ENCODE peak calls at places on chromosomes 12 and 14, in seven cellular contexts. One of them, this sample, is unnamed.

GRCh38 chr14:92415969-92416368 is 93.0 kb downstream of the SLC24A4 start:
- DNase-seq in HFFc6: no peak
- DNase-seq in K562: no peak
- DNase-seq in GM13977: no peak
- DNase-seq in IMR-90: no peak
- DNase-seq in colonic mucosa: no peak
- DNase-seq in CD8-positive, alpha-beta T cell: no peak
- DNase-seq in this sample: no peak

GRCh38 chr12:6278439-6279255 is 31.8 kb upstream of the PLEKHG6 start:
- DNase-seq in K562: peak; percentile 89
- DNase-seq in GM13977: peak; percentile 91
- DNase-seq in HFFc6: peak; percentile 57
- DNase-seq in IMR-90: peak; percentile 74
- DNase-seq in CD8-positive, alpha-beta T cell: peak; percentile 72
- DNase-seq in colonic mucosa: peak; percentile 89
- DNase-seq in this sample: no peak

GRCh38 chr12:80936353-80936641 is 1.4 kb downstream of the LIN7A start:
- DNase-seq in colonic mucosa: no peak
- DNase-seq in IMR-90: no peak
- DNase-seq in CD8-positive, alpha-beta T cell: no peak
- DNase-seq in HFFc6: peak; percentile 39
- DNase-seq in K562: no peak
- DNase-seq in GM13977: no peak
- DNase-seq in this sample: no peak

GRCh38 chr12:28051516-28052456 is 79.3 kb upstream of the PTHLH start:
- DNase-seq in GM13977: no peak
- DNase-seq in IMR-90: peak; percentile 72
- DNase-seq in colonic mucosa: no peak
- DNase-seq in CD8-positive, alpha-beta T cell: no peak
- DNase-seq in K562: no peak
- DNase-seq in HFFc6: no peak
- DNase-seq in this sample: no peak

GRCh38 chr12:66555113-66555512 is 123.8 kb downstream of the GRIP1 start:
- DNase-seq in IMR-90: no peak
- DNase-seq in K562: no peak
- DNase-seq in HFFc6: no peak
- DNase-seq in GM13977: no peak
- DNase-seq in CD8-positive, alpha-beta T cell: no peak
- DNase-seq in colonic mucosa: no peak
- DNase-seq in this sample: no peak

GRCh38 chr12:124704619-124705018 is 137.2 kb upstream of the NCOR2 start:
- DNase-seq in HFFc6: no peak
- DNase-seq in K562: no peak
- DNase-seq in IMR-90: no peak
- DNase-seq in colonic mucosa: no peak
- DNase-seq in CD8-positive, alpha-beta T cell: no peak
- DNase-seq in GM13977: no peak
- DNase-seq in this sample: no peak

GRCh38 chr14:103857256-103857655 is 9.9 kb upstream of the PPP1R13B start:
- DNase-seq in HFFc6: no peak
- DNase-seq in K562: no peak
- DNase-seq in CD8-positive, alpha-beta T cell: no peak
- DNase-seq in IMR-90: no peak
- DNase-seq in GM13977: no peak
- DNase-seq in colonic mucosa: no peak
- DNase-seq in this sample: no peak

GRCh38 chr14:71812693-71813092 is 119.5 kb upstream of the RGS6 start:
- DNase-seq in IMR-90: no peak
- DNase-seq in K562: no peak
- DNase-seq in HFFc6: no peak
- DNase-seq in GM13977: no peak
- DNase-seq in colonic mucosa: no peak
- DNase-seq in CD8-positive, alpha-beta T cell: no peak
- DNase-seq in this sample: no peak

GRCh38 chr14:103280278-103280917 is 53.6 kb upstream of the EIF5 start:
- DNase-seq in K562: no peak
- DNase-seq in colonic mucosa: no peak
- DNase-seq in CD8-positive, alpha-beta T cell: no peak
- DNase-seq in GM13977: no peak
- DNase-seq in HFFc6: peak; percentile 17
- DNase-seq in IMR-90: no peak
- DNase-seq in this sample: no peak

GRCh38 chr14:33799705-33800269 is 151.1 kb downstream of the EGLN3 start:
- DNase-seq in CD8-positive, alpha-beta T cell: no peak
- DNase-seq in GM13977: no peak
- DNase-seq in IMR-90: no peak
- DNase-seq in K562: no peak
- DNase-seq in HFFc6: no peak
- DNase-seq in colonic mucosa: no peak
- DNase-seq in this sample: no peak

GRCh38 chr14:70808402-70809237 is 693 bp downstream of the MAP3K9 start:
- DNase-seq in HFFc6: no peak
- DNase-seq in IMR-90: no peak
- DNase-seq in colonic mucosa: peak; percentile 68
- DNase-seq in CD8-positive, alpha-beta T cell: no peak
- DNase-seq in K562: no peak
- DNase-seq in GM13977: peak; percentile 56
- DNase-seq in this sample: no peak

GRCh38 chr12:120960657-120961056 is 17.7 kb upstream of the HNF1A start:
- DNase-seq in CD8-positive, alpha-beta T cell: no peak
- DNase-seq in colonic mucosa: no peak
- DNase-seq in K562: no peak
- DNase-seq in GM13977: peak; percentile 46
- DNase-seq in IMR-90: no peak
- DNase-seq in HFFc6: no peak
- DNase-seq in this sample: no peak

GRCh38 chr12:124545508-124546418 is 21.6 kb downstream of the NCOR2 start:
- DNase-seq in colonic mucosa: no peak
- DNase-seq in K562: no peak
- DNase-seq in IMR-90: peak; percentile 43
- DNase-seq in HFFc6: no peak
- DNase-seq in GM13977: peak; percentile 87
- DNase-seq in CD8-positive, alpha-beta T cell: no peak
- DNase-seq in this sample: no peak

GRCh38 chr14:50667491-50668007 is 557 bp downstream of the SAV1 start:
- DNase-seq in K562: no peak
- DNase-seq in CD8-positive, alpha-beta T cell: peak; percentile 3
- DNase-seq in colonic mucosa: peak; percentile 61
- DNase-seq in GM13977: no peak
- DNase-seq in HFFc6: no peak
- DNase-seq in IMR-90: no peak
- DNase-seq in this sample: no peak

GRCh38 chr14:50669441-50669986 is 1.4 kb upstream of the SAV1 start:
- DNase-seq in GM13977: no peak
- DNase-seq in colonic mucosa: no peak
- DNase-seq in CD8-positive, alpha-beta T cell: no peak
- DNase-seq in IMR-90: no peak
- DNase-seq in K562: no peak
- DNase-seq in HFFc6: no peak
- DNase-seq in this sample: no peak

GRCh38 chr14:50668852-50669194 is 717 bp upstream of the SAV1 start:
- DNase-seq in GM13977: no peak
- DNase-seq in colonic mucosa: no peak
- DNase-seq in IMR-90: no peak
- DNase-seq in HFFc6: no peak
- DNase-seq in CD8-positive, alpha-beta T cell: no peak
- DNase-seq in K562: no peak
- DNase-seq in this sample: no peak

GRCh38 chr14:50666772-50667490 is 1.2 kb downstream of the SAV1 start:
- DNase-seq in CD8-positive, alpha-beta T cell: peak; percentile 4
- DNase-seq in colonic mucosa: peak; percentile 45
- DNase-seq in IMR-90: peak; percentile 73
- DNase-seq in K562: peak; percentile 16
- DNase-seq in GM13977: no peak
- DNase-seq in HFFc6: peak; percentile 37
- DNase-seq in this sample: no peak

DNA sequence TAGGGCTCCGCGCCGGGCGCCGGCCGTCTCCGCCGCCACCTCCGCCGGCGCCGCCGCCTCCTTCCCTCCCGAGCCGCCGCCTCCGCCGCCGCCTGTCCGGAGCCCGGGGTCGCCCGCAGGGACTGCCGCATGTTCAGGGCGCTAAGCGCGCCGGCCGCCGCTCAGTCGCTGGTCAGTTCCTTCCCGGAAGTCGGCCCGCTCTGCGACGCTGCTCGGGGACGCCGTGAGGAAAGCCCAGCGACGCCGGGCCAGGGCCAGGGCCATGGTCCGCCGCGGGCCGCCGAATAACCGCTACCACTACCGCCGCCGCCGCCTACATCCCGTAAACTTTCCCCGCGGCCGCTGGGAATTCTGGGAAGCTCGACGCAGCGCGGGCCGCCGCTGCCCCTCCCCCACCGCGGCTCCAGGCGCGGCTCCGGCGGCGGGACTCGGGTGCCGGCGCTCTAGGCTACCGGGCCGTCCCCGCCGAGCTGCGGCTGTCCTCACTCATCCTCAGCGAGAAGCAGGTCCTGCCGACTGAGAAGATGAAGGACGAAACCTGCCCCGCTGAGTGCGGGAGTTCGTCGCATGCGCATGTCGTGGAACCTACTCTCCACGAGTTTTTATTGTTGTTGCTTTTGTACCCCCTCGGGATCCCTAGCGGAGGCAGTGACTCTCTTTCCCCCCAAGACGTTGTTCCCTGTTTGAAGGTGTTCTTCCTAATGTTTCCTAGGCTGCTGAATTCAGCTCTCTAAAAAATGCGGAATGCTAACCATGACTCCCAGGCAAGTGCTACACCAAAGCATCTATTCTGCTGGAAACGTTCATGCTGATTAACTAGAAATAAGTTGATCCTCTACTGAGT is at the start of gene SAV1:
- DNase-seq in K562: peak; percentile 49
- DNase-seq in CD8-positive, alpha-beta T cell: peak; percentile 19
- DNase-seq in IMR-90: peak; percentile 87
- DNase-seq in HFFc6: peak; percentile 87
- DNase-seq in GM13977: peak; percentile 59
- DNase-seq in colonic mucosa: peak; percentile 82
- DNase-seq in this sample: no peak
- TF ChIP-seq CTCF in K562: no peak
- TF ChIP-seq CTCF in CD8-positive, alpha-beta T cell: no peak
- TF ChIP-seq CTCF in IMR-90: no peak
- TF ChIP-seq CTCF in HFFc6: peak; percentile 5
- TF ChIP-seq CTCF in GM13977: no peak
- TF ChIP-seq CTCF in colonic mucosa: no peak
- TF ChIP-seq CTCF in this sample: no peak

GRCh38 chr14:50532502-50533313 is at the start of gene MAP4K5:
- DNase-seq in colonic mucosa: peak; percentile 92
- DNase-seq in K562: peak; percentile 88
- DNase-seq in CD8-positive, alpha-beta T cell: peak; percentile 73
- DNase-seq in HFFc6: peak; percentile 86
- DNase-seq in IMR-90: peak; percentile 89
- DNase-seq in GM13977: peak; percentile 93
- DNase-seq in this sample: peak; percentile 63
- TF ChIP-seq CTCF in colonic mucosa: peak; percentile 73
- TF ChIP-seq CTCF in K562: peak; percentile 92
- TF ChIP-seq CTCF in CD8-positive, alpha-beta T cell: peak; percentile 69
- TF ChIP-seq CTCF in HFFc6: peak; percentile 87
- TF ChIP-seq CTCF in IMR-90: peak; percentile 98
- TF ChIP-seq CTCF in GM13977: peak; percentile 98
- TF ChIP-seq CTCF in this sample: peak; percentile 98

GRCh38 chr12:112419269-112420133 is 754 bp downstream of the PTPN11 start:
- DNase-seq in HFFc6: peak; percentile 80
- DNase-seq in GM13977: peak; percentile 33
- DNase-seq in K562: no peak
- DNase-seq in CD8-positive, alpha-beta T cell: no peak
- DNase-seq in IMR-90: peak; percentile 82
- DNase-seq in colonic mucosa: peak; percentile 56
- DNase-seq in this sample: no peak

GRCh38 chr12:112418248-112418595 is 525 bp upstream of the PTPN11 start:
- DNase-seq in IMR-90: peak; percentile 11
- DNase-seq in HFFc6: no peak
- DNase-seq in GM13977: no peak
- DNase-seq in CD8-positive, alpha-beta T cell: no peak
- DNase-seq in K562: no peak
- DNase-seq in colonic mucosa: no peak
- DNase-seq in this sample: no peak

GRCh38 chr12:112420740-112421139 is 2.0 kb downstream of the PTPN11 start:
- DNase-seq in GM13977: no peak
- DNase-seq in HFFc6: no peak
- DNase-seq in IMR-90: no peak
- DNase-seq in colonic mucosa: no peak
- DNase-seq in CD8-positive, alpha-beta T cell: no peak
- DNase-seq in K562: no peak
- DNase-seq in this sample: no peak

GRCh38 chr12:112421363-112421762 is 2.6 kb downstream of the PTPN11 start:
- DNase-seq in IMR-90: no peak
- DNase-seq in HFFc6: no peak
- DNase-seq in GM13977: no peak
- DNase-seq in CD8-positive, alpha-beta T cell: no peak
- DNase-seq in colonic mucosa: no peak
- DNase-seq in K562: no peak
- DNase-seq in this sample: no peak

DNA sequence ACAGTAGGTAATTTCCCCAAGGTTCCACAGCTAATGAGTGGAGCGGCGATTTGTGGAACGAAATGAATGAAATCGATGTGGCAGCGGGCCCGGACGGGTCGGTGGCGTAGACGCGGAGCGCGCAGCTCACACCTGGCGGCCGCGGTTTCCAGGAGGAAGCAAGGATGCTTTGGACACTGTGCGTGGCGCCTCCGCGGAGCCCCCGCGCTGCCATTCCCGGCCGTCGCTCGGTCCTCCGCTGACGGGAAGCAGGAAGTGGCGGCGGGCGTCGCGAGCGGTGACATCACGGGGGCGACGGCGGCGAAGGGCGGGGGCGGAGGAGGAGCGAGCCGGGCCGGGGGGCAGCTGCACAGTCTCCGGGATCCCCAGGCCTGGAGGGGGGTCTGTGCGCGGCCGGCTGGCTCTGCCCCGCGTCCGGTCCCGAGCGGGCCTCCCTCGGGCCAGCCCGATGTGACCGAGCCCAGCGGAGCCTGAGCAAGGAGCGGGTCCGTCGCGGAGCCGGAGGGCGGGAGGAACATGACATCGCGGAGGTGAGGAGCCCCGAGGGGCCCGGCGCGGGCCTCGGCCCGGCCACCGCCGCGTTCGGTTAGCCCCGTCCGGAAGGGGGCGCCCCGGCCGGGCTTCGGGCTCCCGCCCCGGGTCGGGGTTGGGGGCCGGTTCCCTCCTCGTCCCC is at the start of gene PTPN11:
- DNase-seq in CD8-positive, alpha-beta T cell: peak; percentile 81
- DNase-seq in colonic mucosa: peak; percentile 92
- DNase-seq in K562: peak; percentile 88
- DNase-seq in HFFc6: peak; percentile 71
- DNase-seq in GM13977: peak; percentile 87
- DNase-seq in IMR-90: peak; percentile 69
- DNase-seq in this sample: no peak
- TF ChIP-seq CTCF in CD8-positive, alpha-beta T cell: no peak
- TF ChIP-seq CTCF in colonic mucosa: peak; percentile 34
- TF ChIP-seq CTCF in K562: peak; percentile 60
- TF ChIP-seq CTCF in HFFc6: peak; percentile 85
- TF ChIP-seq CTCF in GM13977: peak; percentile 55
- TF ChIP-seq CTCF in IMR-90: peak; percentile 49
- TF ChIP-seq CTCF in this sample: peak; percentile 31

DNA sequence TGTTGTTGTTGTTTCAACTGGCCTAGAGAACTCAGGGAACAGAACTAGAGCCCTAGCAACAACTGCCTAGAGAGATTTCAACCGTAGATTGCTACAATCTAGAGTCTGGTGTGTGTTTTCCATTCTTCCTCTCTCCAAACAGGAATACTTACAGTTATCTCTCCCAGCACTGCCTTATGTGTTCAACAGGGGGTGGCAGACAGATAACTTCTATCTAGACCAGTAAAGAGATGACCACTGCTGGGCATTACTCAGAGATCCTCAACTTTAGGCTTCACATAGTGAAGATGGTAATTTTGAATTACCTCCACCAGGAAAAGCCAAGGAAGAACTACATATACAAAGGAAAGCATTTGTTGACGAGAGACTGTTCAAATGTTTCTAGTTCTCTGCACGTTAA is 4.8 kb downstream of the TXNDC16 start:
- DNase-seq in colonic mucosa: no peak
- DNase-seq in K562: peak; percentile 46
- DNase-seq in GM13977: no peak
- DNase-seq in IMR-90: no peak
- DNase-seq in HFFc6: no peak
- DNase-seq in CD8-positive, alpha-beta T cell: no peak
- DNase-seq in this sample: no peak
- TF ChIP-seq CTCF in colonic mucosa: no peak
- TF ChIP-seq CTCF in K562: peak; percentile 34
- TF ChIP-seq CTCF in GM13977: no peak
- TF ChIP-seq CTCF in IMR-90: no peak
- TF ChIP-seq CTCF in HFFc6: no peak
- TF ChIP-seq CTCF in CD8-positive, alpha-beta T cell: no peak
- TF ChIP-seq CTCF in this sample: no peak